ENCODE peak calls at places on chromosomes 11 and 22, in seven cellular contexts. One of them, this sample, is unnamed.

GRCh38 chr11:66454253-66454652 is 12.5 kb upstream of the PELI3 start:
- DNase-seq in astrocyte of the cerebellum: no peak
- DNase-seq in lower lobe of right lung: no peak
- DNase-seq in tibial nerve: no peak
- DNase-seq in sigmoid colon: no peak
- DNase-seq in lower leg skin: no peak
- DNase-seq in HFF-Myc: no peak
- DNase-seq in this sample: no peak

GRCh38 chr11:19602906-19603305 is 109.7 kb upstream of the NAV2 start:
- DNase-seq in tibial nerve: no peak
- DNase-seq in sigmoid colon: no peak
- DNase-seq in lower lobe of right lung: no peak
- DNase-seq in lower leg skin: no peak
- DNase-seq in HFF-Myc: no peak
- DNase-seq in astrocyte of the cerebellum: no peak
- DNase-seq in this sample: no peak

GRCh38 chr11:78038697-78039313 is 15.7 kb upstream of the KCTD14 start:
- DNase-seq in sigmoid colon: no peak
- DNase-seq in lower leg skin: no peak
- DNase-seq in HFF-Myc: no peak
- DNase-seq in lower lobe of right lung: no peak
- DNase-seq in tibial nerve: no peak
- DNase-seq in astrocyte of the cerebellum: no peak
- DNase-seq in this sample: no peak

GRCh38 chr11:122099345-122100045 is 16.5 kb downstream of the BLID start:
- DNase-seq in tibial nerve: no peak
- DNase-seq in astrocyte of the cerebellum: peak; percentile 55
- DNase-seq in lower leg skin: no peak
- DNase-seq in lower lobe of right lung: no peak
- DNase-seq in sigmoid colon: no peak
- DNase-seq in HFF-Myc: no peak
- DNase-seq in this sample: no peak

GRCh38 chr11:117045196-117045595 is 53.0 kb downstream of the SIK3 start:
- DNase-seq in astrocyte of the cerebellum: peak; percentile 15
- DNase-seq in sigmoid colon: no peak
- DNase-seq in lower leg skin: no peak
- DNase-seq in lower lobe of right lung: no peak
- DNase-seq in tibial nerve: no peak
- DNase-seq in HFF-Myc: peak; percentile 90
- DNase-seq in this sample: no peak

GRCh38 chr11:68803766-68804165 is 38.0 kb downstream of the CPT1A start:
- DNase-seq in lower lobe of right lung: no peak
- DNase-seq in sigmoid colon: no peak
- DNase-seq in tibial nerve: no peak
- DNase-seq in HFF-Myc: no peak
- DNase-seq in lower leg skin: no peak
- DNase-seq in astrocyte of the cerebellum: no peak
- DNase-seq in this sample: no peak

GRCh38 chr22:49705631-49706352 is 121.9 kb downstream of the BRD1 start:
- DNase-seq in lower leg skin: no peak
- DNase-seq in astrocyte of the cerebellum: no peak
- DNase-seq in HFF-Myc: no peak
- DNase-seq in lower lobe of right lung: no peak
- DNase-seq in tibial nerve: no peak
- DNase-seq in sigmoid colon: no peak
- DNase-seq in this sample: no peak

GRCh38 chr22:44451016-44451415 is 47.0 kb downstream of the RTL6 start:
- DNase-seq in astrocyte of the cerebellum: no peak
- DNase-seq in lower leg skin: peak; percentile 54
- DNase-seq in lower lobe of right lung: no peak
- DNase-seq in sigmoid colon: no peak
- DNase-seq in HFF-Myc: no peak
- DNase-seq in tibial nerve: no peak
- DNase-seq in this sample: no peak

GRCh38 chr22:41745968-41746367 is 46.7 kb downstream of the MEI1 start:
- DNase-seq in tibial nerve: no peak
- DNase-seq in astrocyte of the cerebellum: no peak
- DNase-seq in lower leg skin: no peak
- DNase-seq in sigmoid colon: no peak
- DNase-seq in HFF-Myc: no peak
- DNase-seq in lower lobe of right lung: no peak
- DNase-seq in this sample: no peak

GRCh38 chr22:41752011-41752975 is 48.2 kb upstream of the CCDC134 start:
- DNase-seq in lower leg skin: no peak
- DNase-seq in sigmoid colon: no peak
- DNase-seq in astrocyte of the cerebellum: no peak
- DNase-seq in lower lobe of right lung: no peak
- DNase-seq in tibial nerve: no peak
- DNase-seq in HFF-Myc: no peak
- DNase-seq in this sample: no peak

GRCh38 chr22:41742918-41743317 is 43.6 kb downstream of the MEI1 start:
- DNase-seq in lower leg skin: no peak
- DNase-seq in lower lobe of right lung: no peak
- DNase-seq in sigmoid colon: no peak
- DNase-seq in astrocyte of the cerebellum: no peak
- DNase-seq in tibial nerve: no peak
- DNase-seq in HFF-Myc: no peak
- DNase-seq in this sample: no peak

DNA sequence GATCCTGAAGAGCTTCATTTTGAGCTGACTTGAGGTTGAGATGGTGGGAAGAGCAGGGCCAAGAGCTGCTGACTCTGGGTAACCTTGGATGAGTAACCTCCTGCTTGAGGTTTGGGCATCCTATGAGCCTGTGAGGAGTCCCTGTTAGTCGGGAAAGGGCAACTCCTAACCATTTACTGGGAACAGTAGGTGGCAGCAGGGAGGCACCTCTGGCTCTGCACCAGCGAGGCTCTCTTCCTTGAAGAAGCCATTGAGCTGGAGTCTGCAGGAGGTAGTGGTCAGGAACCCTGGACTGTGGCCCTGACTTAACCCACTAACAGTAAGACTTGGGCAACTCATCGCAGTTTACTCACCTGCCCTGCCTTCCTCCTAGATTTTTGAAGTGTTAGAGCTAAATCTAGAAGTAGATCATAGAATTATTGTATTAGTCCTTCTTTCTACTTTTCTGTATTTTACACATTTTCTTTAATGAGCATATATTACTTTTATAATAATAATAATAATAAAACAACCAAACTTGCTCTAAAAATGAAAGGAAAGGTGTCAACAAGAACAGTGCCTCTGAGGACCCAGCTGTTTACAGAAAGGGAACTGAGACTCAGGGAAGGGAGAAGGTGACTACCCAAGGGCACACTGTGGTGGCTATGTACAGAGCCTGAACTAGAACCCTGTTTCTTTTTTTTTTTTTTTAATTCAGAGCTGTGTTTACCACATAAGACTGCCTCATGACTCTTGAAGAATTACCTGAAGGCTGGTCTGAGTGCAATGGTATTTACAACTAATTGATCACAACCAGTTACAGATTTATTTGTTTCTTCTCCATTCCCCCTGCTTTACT is 47.5 kb downstream of the MEI1 start:
- DNase-seq in lower leg skin: peak; percentile 91
- DNase-seq in astrocyte of the cerebellum: peak; percentile 80
- DNase-seq in sigmoid colon: peak; percentile 85
- DNase-seq in HFF-Myc: peak; percentile 68
- DNase-seq in lower lobe of right lung: peak; percentile 73
- DNase-seq in tibial nerve: peak; percentile 67
- DNase-seq in this sample: peak; percentile 82
- TF ChIP-seq CTCF in lower leg skin: no peak
- TF ChIP-seq CTCF in astrocyte of the cerebellum: peak; percentile 88
- TF ChIP-seq CTCF in sigmoid colon: peak; percentile 68
- TF ChIP-seq CTCF in HFF-Myc: peak; percentile 86
- TF ChIP-seq CTCF in lower lobe of right lung: peak; percentile 76
- TF ChIP-seq CTCF in tibial nerve: peak; percentile 66
- TF ChIP-seq CTCF in this sample: peak; percentile 71

DNA sequence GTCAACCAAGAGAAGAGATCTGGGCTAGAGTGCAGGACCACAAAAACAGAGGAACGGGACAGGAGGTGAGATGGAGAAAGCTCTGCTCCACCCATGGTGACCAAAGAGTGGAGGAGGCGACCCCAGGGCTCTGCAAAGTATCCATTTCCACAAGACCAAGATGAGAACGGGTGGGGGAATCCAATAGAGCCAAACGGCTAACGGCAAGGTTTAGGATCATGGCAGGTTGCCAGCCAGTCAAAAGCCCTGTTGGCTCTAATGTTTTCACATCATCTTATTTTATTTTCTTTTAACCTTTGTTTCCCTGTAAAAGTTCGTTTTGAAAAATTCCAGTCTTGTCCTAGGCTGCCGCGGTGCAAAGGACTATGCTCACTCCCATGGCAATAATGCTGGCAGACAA is 52.1 kb upstream of the CHST1 start:
- DNase-seq in lower lobe of right lung: no peak
- DNase-seq in HFF-Myc: no peak
- DNase-seq in tibial nerve: no peak
- DNase-seq in astrocyte of the cerebellum: no peak
- DNase-seq in sigmoid colon: no peak
- DNase-seq in lower leg skin: peak; percentile 71
- DNase-seq in this sample: no peak
- TF ChIP-seq CTCF in lower lobe of right lung: no peak
- TF ChIP-seq CTCF in HFF-Myc: no peak
- TF ChIP-seq CTCF in tibial nerve: no peak
- TF ChIP-seq CTCF in astrocyte of the cerebellum: no peak
- TF ChIP-seq CTCF in sigmoid colon: no peak
- TF ChIP-seq CTCF in lower leg skin: no peak
- TF ChIP-seq CTCF in this sample: no peak

GRCh38 chr11:62792193-62792575 is 378 bp upstream of the TMEM223 start:
- DNase-seq in lower leg skin: no peak
- DNase-seq in lower lobe of right lung: no peak
- DNase-seq in astrocyte of the cerebellum: no peak
- DNase-seq in sigmoid colon: peak; percentile 81
- DNase-seq in tibial nerve: no peak
- DNase-seq in HFF-Myc: no peak
- DNase-seq in this sample: no peak

GRCh38 chr11:62794201-62794775 is 2.5 kb upstream of the TMEM223 start:
- DNase-seq in lower lobe of right lung: no peak
- DNase-seq in sigmoid colon: no peak
- DNase-seq in lower leg skin: no peak
- DNase-seq in tibial nerve: no peak
- DNase-seq in astrocyte of the cerebellum: no peak
- DNase-seq in HFF-Myc: no peak
- DNase-seq in this sample: no peak

GRCh38 chr11:62788991-62789390 is 1.8 kb downstream of the TMEM179B start:
- DNase-seq in sigmoid colon: no peak
- DNase-seq in lower lobe of right lung: no peak
- DNase-seq in HFF-Myc: no peak
- DNase-seq in tibial nerve: no peak
- DNase-seq in astrocyte of the cerebellum: no peak
- DNase-seq in lower leg skin: no peak
- DNase-seq in this sample: no peak

GRCh38 chr11:62789576-62789975 is 2.2 kb downstream of the TMEM223 start:
- DNase-seq in tibial nerve: no peak
- DNase-seq in lower leg skin: no peak
- DNase-seq in sigmoid colon: no peak
- DNase-seq in lower lobe of right lung: no peak
- DNase-seq in HFF-Myc: no peak
- DNase-seq in astrocyte of the cerebellum: no peak
- DNase-seq in this sample: no peak

DNA sequence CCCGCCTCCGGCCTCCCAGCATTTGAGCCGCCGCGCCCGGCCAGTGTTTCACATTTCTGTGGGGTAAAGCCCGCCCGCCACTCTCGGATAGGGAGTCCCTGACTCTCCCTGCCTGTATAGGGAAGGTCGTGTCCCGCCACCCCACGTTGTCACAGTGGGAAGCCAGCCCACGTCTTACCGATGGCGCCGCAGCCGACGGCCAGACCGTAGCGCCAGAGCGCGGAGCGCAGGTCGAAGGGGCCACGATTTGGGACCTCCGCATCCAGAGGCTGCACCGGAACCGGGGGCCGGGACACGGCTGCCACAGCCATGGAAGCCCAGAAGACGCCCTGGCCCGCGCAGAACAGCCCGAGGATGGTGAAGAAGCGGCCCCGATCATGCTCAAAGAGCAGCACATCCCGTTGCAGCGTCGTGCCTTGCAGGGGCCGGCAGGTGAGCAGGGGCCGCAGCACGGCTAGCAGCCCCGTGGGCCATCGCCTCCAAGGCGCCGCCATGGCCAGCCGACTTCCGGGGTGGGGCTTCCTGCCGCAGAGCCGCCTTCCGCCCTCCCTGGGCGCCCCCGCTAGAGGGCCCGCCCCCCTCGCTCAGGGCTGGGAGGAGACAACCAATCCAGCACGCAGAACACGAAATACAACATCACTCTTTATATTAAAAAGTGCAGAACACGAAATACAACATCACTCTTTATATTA is at the start of gene TMEM223:
- DNase-seq in sigmoid colon: peak; percentile 94
- DNase-seq in lower leg skin: peak; percentile 97
- DNase-seq in astrocyte of the cerebellum: no peak
- DNase-seq in tibial nerve: peak; percentile 79
- DNase-seq in lower lobe of right lung: peak; percentile 93
- DNase-seq in HFF-Myc: no peak
- DNase-seq in this sample: peak; percentile 90
- TF ChIP-seq CTCF in sigmoid colon: no peak
- TF ChIP-seq CTCF in lower leg skin: no peak
- TF ChIP-seq CTCF in astrocyte of the cerebellum: no peak
- TF ChIP-seq CTCF in tibial nerve: peak; percentile 22
- TF ChIP-seq CTCF in lower lobe of right lung: peak; percentile 40
- TF ChIP-seq CTCF in HFF-Myc: no peak
- TF ChIP-seq CTCF in this sample: no peak

DNA sequence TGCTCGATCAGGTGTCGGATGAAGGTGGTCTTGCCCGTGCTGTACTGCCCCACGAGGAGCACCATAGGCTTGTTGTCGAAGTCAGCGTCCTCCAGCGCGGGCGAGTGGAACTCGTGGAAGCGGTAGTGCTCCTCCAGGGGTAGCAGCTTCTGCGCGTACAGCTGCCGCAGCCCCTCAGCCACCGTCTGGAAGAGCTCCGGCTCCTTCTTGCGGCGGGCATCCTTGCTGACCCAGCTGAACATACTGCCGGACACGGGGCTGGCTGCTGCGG is 263 bp downstream of the EHD1 start:
- DNase-seq in astrocyte of the cerebellum: no peak
- DNase-seq in HFF-Myc: no peak
- DNase-seq in lower lobe of right lung: no peak
- DNase-seq in tibial nerve: no peak
- DNase-seq in lower leg skin: no peak
- DNase-seq in sigmoid colon: no peak
- DNase-seq in this sample: no peak
- TF ChIP-seq CTCF in astrocyte of the cerebellum: no peak
- TF ChIP-seq CTCF in HFF-Myc: no peak
- TF ChIP-seq CTCF in lower lobe of right lung: no peak
- TF ChIP-seq CTCF in tibial nerve: no peak
- TF ChIP-seq CTCF in lower leg skin: no peak
- TF ChIP-seq CTCF in sigmoid colon: peak; percentile 25
- TF ChIP-seq CTCF in this sample: no peak

DNA sequence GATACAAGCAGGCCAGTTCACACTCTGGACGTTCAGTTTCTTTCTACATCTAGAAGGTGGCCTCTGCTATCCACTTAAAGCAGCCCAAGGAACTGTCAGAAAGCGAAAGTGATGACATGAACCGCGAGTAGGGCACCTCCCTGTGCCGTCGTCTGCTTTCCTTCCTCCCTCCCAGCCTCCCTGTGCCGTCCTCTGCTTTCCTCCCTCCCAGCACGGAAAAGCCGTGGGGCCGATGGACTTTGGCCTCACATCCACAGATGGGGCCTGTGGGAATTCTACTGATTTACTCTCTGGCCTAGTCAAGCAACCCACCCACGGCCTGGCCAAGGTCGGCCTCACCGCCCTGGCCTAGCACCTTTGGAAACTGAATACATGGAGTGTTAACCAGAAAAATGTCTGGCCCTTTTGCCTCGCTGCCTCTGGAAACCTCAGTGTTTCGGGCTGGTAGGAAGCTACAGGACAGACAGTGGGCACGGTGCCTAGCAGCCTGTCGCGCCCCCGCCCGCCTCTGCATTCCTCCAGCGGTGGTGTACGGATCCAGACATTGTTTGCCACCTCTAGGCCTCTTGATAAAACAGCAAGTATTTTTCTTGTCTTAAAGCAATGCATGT is 14.2 kb downstream of the PEX26 start:
- DNase-seq in HFF-Myc: no peak
- DNase-seq in tibial nerve: peak; percentile 51
- DNase-seq in lower lobe of right lung: no peak
- DNase-seq in sigmoid colon: peak; percentile 87
- DNase-seq in astrocyte of the cerebellum: peak; percentile 41
- DNase-seq in lower leg skin: peak; percentile 93
- DNase-seq in this sample: no peak
- TF ChIP-seq CTCF in HFF-Myc: no peak
- TF ChIP-seq CTCF in tibial nerve: no peak
- TF ChIP-seq CTCF in lower lobe of right lung: no peak
- TF ChIP-seq CTCF in sigmoid colon: no peak
- TF ChIP-seq CTCF in astrocyte of the cerebellum: peak; percentile 18
- TF ChIP-seq CTCF in lower leg skin: no peak
- TF ChIP-seq CTCF in this sample: no peak